ENCODE peak calls at places on chromosomes 12 and 14, in four cellular contexts. T, V, D and E are unnamed samples.

GRCh38 chr12:56087220-56087619 is 7.3 kb downstream of the ERBB3 start:
- DNase-seq in T (no peak), V (peak; percentile 82), D (peak; percentile 81), E (no peak)

GRCh38 chr14:36264107-36264506 is 56.3 kb downstream of the MBIP start:
- DNase-seq in T (no peak), V (no peak), D (no peak), E (no peak)

GRCh38 chr12:46556820-46557524 is 184.4 kb upstream of the SLC38A2 start:
- DNase-seq in T (no peak), V (no peak), D (no peak), E (no peak)

GRCh38 chr12:107377596-107378385 is 284.4 kb upstream of the CRY1 start:
- DNase-seq in T (no peak), V (no peak), D (no peak), E (no peak)

GRCh38 chr14:66360526-66360925 is 125.6 kb upstream of the CCDC196 start:
- DNase-seq in T (no peak), V (no peak), D (no peak), E (no peak)

GRCh38 chr12:1776139-1776975 is 44.0 kb upstream of the LRTM2 start:
- DNase-seq in T (no peak), V (no peak), D (no peak), E (peak; percentile 36)

GRCh38 chr14:22850944-22851790 is 14.8 kb downstream of the MMP14 start:
- DNase-seq in T (no peak), V (peak; percentile 90), D (peak; percentile 92), E (no peak)

GRCh38 chr12:105204916-105205315 is 31.1 kb downstream of the APPL2 start:
- DNase-seq in T (no peak), V (no peak), D (no peak), E (no peak)

GRCh38 chr12:104866286-104866685 is 91.8 kb downstream of the SLC41A2 start:
- DNase-seq in T (no peak), V (no peak), D (no peak), E (no peak)

GRCh38 chr14:50002926-50003212 is 110.0 kb downstream of the ARF6 start:
- DNase-seq in T (no peak), V (no peak), D (no peak), E (no peak)

GRCh38 chr12:130805635-130806034 is 33.4 kb downstream of the STX2 start:
- DNase-seq in T (no peak), V (no peak), D (no peak), E (no peak)
- H3K36me3 ChIP-seq in T (peaks cover 48% of the 10 kb centered on the region), V (peaks cover 13% of the 10 kb centered on the region), D (no peaks in the 10 kb centered on the region), E (peaks cover 80% of the 10 kb centered on the region)

GRCh38 chr12:6444704-6445688 is at the start of gene CD27:
- DNase-seq in T (peak; percentile 78), V (no peak), D (no peak), E (no peak)
- H3K27ac ChIP-seq in T (peak within 1 kb of the TSS; percentile 96), V (no peak within 1 kb of the TSS), D (no peak within 1 kb of the TSS), E (no peak within 1 kb of the TSS)

GRCh38 chr12:130331146-130331545 is 6.5 kb upstream of the PIWIL1 start:
- DNase-seq in T (no peak), V (no peak), D (no peak), E (no peak)

GRCh38 chr12:130335517-130336392 is 1.9 kb upstream of the PIWIL1 start:
- DNase-seq in T (peak; percentile 49), V (no peak), D (peak; percentile 46), E (peak; percentile 42)

GRCh38 chr12:130334937-130335336 is 2.8 kb upstream of the PIWIL1 start:
- DNase-seq in T (no peak), V (no peak), D (no peak), E (no peak)

GRCh38 chr12:130334399-130334798 is 3.3 kb upstream of the PIWIL1 start:
- DNase-seq in T (no peak), V (no peak), D (no peak), E (no peak)

DNA sequence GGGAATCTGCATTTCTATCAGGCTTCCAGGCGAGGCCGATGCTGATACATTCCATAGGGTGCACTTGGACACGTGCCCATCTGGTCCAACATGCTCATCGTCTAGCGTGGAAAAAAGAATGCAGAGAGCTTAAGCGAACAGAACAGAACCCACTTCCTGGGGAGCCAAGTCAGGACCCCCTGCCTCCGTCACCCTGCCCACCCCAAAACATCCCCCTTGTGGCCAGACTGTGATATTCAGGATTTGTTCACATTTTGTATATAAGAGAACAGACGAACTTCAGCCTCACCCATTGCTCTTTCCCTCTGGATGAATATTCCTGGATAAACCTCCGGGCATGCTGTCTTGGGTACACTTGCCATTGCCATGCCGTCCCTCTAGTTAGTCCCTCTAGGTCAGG is 4.3 kb upstream of the PIWIL1 start:
- DNase-seq in T (no peak), V (no peak), D (no peak), E (no peak)
- TF ChIP-seq CTCF in T (peak; percentile 16), V (no peak), D (no peak), E (peak; percentile 12)

GRCh38 chr12:112194601-112195247 is 69.4 kb downstream of the TRAFD1 start:
- DNase-seq in T (no peak), V (no peak), D (no peak), E (no peak)

GRCh38 chr12:112190626-112191025 is 65.3 kb downstream of the TRAFD1 start:
- DNase-seq in T (no peak), V (no peak), D (no peak), E (no peak)

GRCh38 chr12:112191201-112191600 is 65.8 kb downstream of the TRAFD1 start:
- DNase-seq in T (no peak), V (no peak), D (no peak), E (no peak)

GRCh38 chr12:112192475-112192874 is 67.1 kb downstream of the TRAFD1 start:
- DNase-seq in T (no peak), V (no peak), D (no peak), E (no peak)

GRCh38 chr12:112191840-112192321 is 66.5 kb downstream of the TRAFD1 start:
- DNase-seq in T (no peak), V (no peak), D (no peak), E (no peak)
- H3K36me3 ChIP-seq in T (peaks cover 27% of the 10 kb centered on the region), V (peaks cover 10% of the 10 kb centered on the region), D (peaks cover 3% of the 10 kb centered on the region), E (peaks cover 51% of the 10 kb centered on the region)

GRCh38 chr12:95634622-95635621 is 83.6 kb upstream of the USP44 start:
- DNase-seq in T (no peak), V (no peak), D (no peak), E (no peak)

GRCh38 chr12:95630496-95630895 is 79.2 kb upstream of the USP44 start:
- DNase-seq in T (no peak), V (no peak), D (no peak), E (no peak)

GRCh38 chr12:95633671-95634465 is 82.6 kb upstream of the USP44 start:
- DNase-seq in T (no peak), V (no peak), D (no peak), E (no peak)

GRCh38 chr12:95629392-95629791 is 78.1 kb upstream of the USP44 start:
- DNase-seq in T (no peak), V (no peak), D (no peak), E (no peak)

GRCh38 chr12:95633049-95633545 is 81.8 kb upstream of the USP44 start:
- DNase-seq in T (no peak), V (no peak), D (no peak), E (no peak)
- H3K27ac ChIP-seq in T (no peak overlapping the region), V (peak overlapping the region; percentile 19), D (peak overlapping the region; percentile 71), E (no peak overlapping the region)

GRCh38 chr14:77991128-77991772 is 178.9 kb upstream of the NRXN3 start:
- DNase-seq in T (peak; percentile 2), V (no peak), D (no peak), E (peak; percentile 69)
- TF ChIP-seq CTCF in T (peak; percentile 41), V (no peak), D (no peak), E (peak; percentile 72)

GRCh38 chr12:52418576-52419110 is 12.5 kb upstream of the KRT82 start:
- DNase-seq in T (no peak), V (no peak), D (no peak), E (no peak)

GRCh38 chr12:52417742-52418141 is 11.6 kb upstream of the KRT82 start:
- DNase-seq in T (no peak), V (no peak), D (no peak), E (no peak)

GRCh38 chr12:52416788-52417187 is 10.7 kb upstream of the KRT82 start:
- DNase-seq in T (no peak), V (no peak), D (no peak), E (no peak)

GRCh38 chr12:52423035-52423434 is 11.1 kb downstream of the KRT75 start:
- DNase-seq in T (no peak), V (no peak), D (no peak), E (no peak)

DNA sequence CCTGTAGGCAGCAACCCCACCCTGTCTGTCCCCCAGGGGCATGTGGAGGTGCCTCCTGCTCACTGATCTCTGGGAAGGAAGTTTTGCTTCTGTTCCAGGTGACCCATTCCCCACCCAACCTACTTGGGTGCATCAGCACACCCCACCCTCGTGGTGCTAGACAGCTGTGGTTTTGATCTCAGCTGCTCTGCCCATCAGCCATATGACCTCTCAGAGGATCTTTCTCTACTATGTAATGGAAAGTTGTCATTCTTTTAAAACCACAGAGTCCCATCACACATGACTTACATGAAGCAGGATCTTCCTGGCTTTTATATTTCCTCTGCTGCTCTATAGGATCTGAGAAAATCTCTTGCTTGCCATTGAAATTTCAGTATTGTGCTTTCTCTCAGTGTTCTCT is 13.5 kb upstream of the KRT82 start:
- DNase-seq in T (no peak), V (no peak), D (no peak), E (no peak)
- H3K36me3 ChIP-seq in T (no peaks in the 10 kb centered on the region), V (no peaks in the 10 kb centered on the region), D (no peaks in the 10 kb centered on the region), E (no peaks in the 10 kb centered on the region)

DNA sequence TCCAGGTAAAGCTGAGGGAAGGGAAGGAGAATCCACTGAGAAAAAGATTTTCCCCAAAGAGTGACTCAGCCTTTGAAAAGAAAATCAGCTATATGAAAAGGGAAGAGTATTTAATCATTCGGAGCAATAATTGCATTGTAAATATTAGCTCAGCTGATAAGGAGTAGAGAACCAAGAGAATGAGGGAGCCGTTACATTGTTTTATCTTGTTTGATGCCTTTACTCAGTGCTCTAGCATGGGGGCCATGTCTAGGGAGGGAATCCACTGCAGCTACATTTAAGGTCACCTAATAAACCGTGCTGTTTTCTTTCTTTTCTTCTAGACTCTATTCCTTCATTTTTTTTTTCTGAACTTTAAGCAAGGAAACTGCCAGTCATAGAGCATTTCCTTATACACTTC is 447.0 kb downstream of the DIO2 start:
- DNase-seq in T (no peak), V (no peak), D (no peak), E (no peak)
- H3K27ac ChIP-seq in T (no peak overlapping the region), V (no peak overlapping the region), D (no peak overlapping the region), E (no peak overlapping the region)

DNA sequence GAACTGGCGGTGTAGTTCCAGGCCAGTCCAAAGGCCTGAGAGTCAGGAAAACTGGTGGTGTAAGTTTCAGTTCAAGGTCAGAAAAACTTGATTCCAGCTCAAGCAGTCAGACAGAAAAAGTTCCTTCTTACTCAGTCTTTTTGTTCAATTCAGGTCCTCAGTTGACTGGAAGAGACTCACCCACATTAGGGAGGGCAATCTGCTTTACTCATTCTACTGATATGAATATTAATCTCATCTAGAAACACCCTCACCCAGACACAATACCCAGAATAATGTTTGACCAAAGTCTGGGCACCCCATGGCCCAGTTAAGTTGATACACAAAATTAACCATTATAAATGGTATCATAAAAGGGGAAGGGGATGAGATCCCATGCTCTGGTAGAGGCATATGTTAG is 50.1 kb upstream of the LTA4H start:
- DNase-seq in T (no peak), V (no peak), D (no peak), E (no peak)
- TF ChIP-seq CTCF in T (no peak), V (no peak), D (no peak), E (no peak)